ENCODE peak calls at places on chromosome 20, in six cellular contexts. M, H, G, F, D and Q are unnamed samples.

GRCh38 chr20:58293453-58293852 is 16.1 kb upstream of the RAB22A start:
- DNase-seq in M (no peak), H (no peak), G (no peak), F (no peak), D (no peak), Q (no peak)

GRCh38 chr20:42901689-42902518 is 287.8 kb downstream of the PTPRT start:
- DNase-seq in M (no peak), H (no peak), G (no peak), F (no peak), D (no peak), Q (no peak)

GRCh38 chr20:52936368-52936986 is 35.7 kb upstream of the TSHZ2 start:
- DNase-seq in M (no peak), H (no peak), G (no peak), F (peak), D (no peak), Q (no peak)

GRCh38 chr20:6699931-6700562 is 67.4 kb upstream of the BMP2 start:
- DNase-seq in M (no peak), H (no peak), G (no peak), F (no peak), D (no peak), Q (no peak)

GRCh38 chr20:34190679-34191090 is 50.5 kb upstream of the ASIP start:
- DNase-seq in M (no peak), H (peak), G (peak), F (peak), D (peak), Q (peak)

GRCh38 chr20:61849822-61850221 is 215.9 kb downstream of the TAF4 start:
- DNase-seq in M (no peak), H (no peak), G (no peak), F (no peak), D (no peak), Q (no peak)

GRCh38 chr20:63270606-63271325 is 1.8 kb upstream of the ARFGAP1 start:
- DNase-seq in M (no peak), H (no peak), G (no peak), F (no peak), D (no peak), Q (no peak)

GRCh38 chr20:63896136-63896890 is 1.4 kb downstream of the DNAJC5 start:
- DNase-seq in M (no peak), H (no peak), G (peak), F (peak), D (peak), Q (no peak)

GRCh38 chr20:62628691-62629090 is 13.6 kb upstream of the SLCO4A1 start:
- DNase-seq in M (no peak), H (no peak), G (peak), F (no peak), D (no peak), Q (peak)

GRCh38 chr20:57061058-57061900 is 205.2 kb downstream of the BMP7 start:
- DNase-seq in M (no peak), H (no peak), G (peak), F (no peak), D (peak), Q (peak)

GRCh38 chr20:63750807-63751470 is 11.4 kb downstream of the SLC2A4RG start:
- DNase-seq in M (no peak), H (no peak), G (no peak), F (no peak), D (no peak), Q (no peak)

GRCh38 chr20:44388466-44389023 is 33.0 kb downstream of the HNF4A start:
- DNase-seq in M (peak), H (peak), G (peak), F (peak), D (peak), Q (no peak)

GRCh38 chr20:15446373-15446772 is 1109.0 kb upstream of the FLRT3 start:
- DNase-seq in M (no peak), H (no peak), G (no peak), F (peak), D (peak), Q (peak)

GRCh38 chr20:48265791-48266190 is 480.5 kb upstream of the SULF2 start:
- DNase-seq in M (no peak), H (no peak), G (no peak), F (no peak), D (no peak), Q (no peak)

GRCh38 chr20:38985603-38986170 is 23.5 kb downstream of the DHX35 start:
- DNase-seq in M (no peak), H (no peak), G (no peak), F (peak), D (peak), Q (no peak)

GRCh38 chr20:6583134-6583738 is 184.2 kb upstream of the BMP2 start:
- DNase-seq in M (no peak), H (no peak), G (peak), F (peak), D (peak), Q (no peak)

GRCh38 chr20:47886454-47887041 is 101.3 kb upstream of the SULF2 start:
- DNase-seq in M (no peak), H (no peak), G (no peak), F (no peak), D (no peak), Q (no peak)

GRCh38 chr20:50892394-50892793 is 38.8 kb downstream of the ADNP start:
- DNase-seq in M (no peak), H (no peak), G (no peak), F (no peak), D (no peak), Q (no peak)

GRCh38 chr20:2767768-2768631 is 32.4 kb downstream of the CPXM1 start:
- DNase-seq in M (no peak), H (no peak), G (peak), F (peak), D (peak), Q (peak)

GRCh38 chr20:61015602-61016001 is 236.5 kb upstream of the CDH4 start:
- DNase-seq in M (no peak), H (no peak), G (no peak), F (no peak), D (no peak), Q (no peak)

GRCh38 chr20:41546535-41546934 is 71.6 kb downstream of the CHD6 start:
- DNase-seq in M (no peak), H (no peak), G (no peak), F (no peak), D (no peak), Q (no peak)

GRCh38 chr20:15742076-15742475 is 831.2 kb downstream of the KIF16B start:
- DNase-seq in M (no peak), H (no peak), G (no peak), F (no peak), D (no peak), Q (no peak)

GRCh38 chr20:61218886-61219480 is 33.1 kb upstream of the CDH4 start:
- DNase-seq in M (no peak), H (no peak), G (peak), F (peak), D (no peak), Q (no peak)

GRCh38 chr20:8855315-8855714 is 213.6 kb upstream of the PLCB4 start:
- DNase-seq in M (no peak), H (no peak), G (no peak), F (peak), D (no peak), Q (no peak)

GRCh38 chr20:313948-314347 is 11.4 kb upstream of the SOX12 start:
- DNase-seq in M (no peak), H (no peak), G (peak), F (peak), D (peak), Q (no peak)

GRCh38 chr20:4956200-4956810 is 45.0 kb downstream of the SLC23A2 start:
- DNase-seq in M (no peak), H (peak), G (peak), F (peak), D (peak), Q (no peak)

GRCh38 chr20:17808357-17808756 is 108.6 kb downstream of the BANF2 start:
- DNase-seq in M (no peak), H (no peak), G (no peak), F (peak), D (no peak), Q (no peak)

GRCh38 chr20:4455301-4455701 is 266.4 kb upstream of the PRND start:
- DNase-seq in M (no peak), H (peak), G (no peak), F (no peak), D (peak), Q (no peak)

GRCh38 chr20:38804682-38805501 is 605 bp upstream of the PPP1R16B start:
- DNase-seq in M (peak), H (no peak), G (no peak), F (no peak), D (no peak), Q (no peak)

GRCh38 chr20:9815662-9816061 is 23.2 kb downstream of the PAK5 start:
- DNase-seq in M (no peak), H (no peak), G (no peak), F (no peak), D (no peak), Q (no peak)

GRCh38 chr20:58480455-58481356 is 34.5 kb downstream of the APCDD1L start:
- DNase-seq in M (no peak), H (no peak), G (no peak), F (no peak), D (no peak), Q (no peak)

GRCh38 chr20:33433465-33433864 is 10.1 kb downstream of the SNTA1 start:
- DNase-seq in M (no peak), H (no peak), G (peak), F (no peak), D (no peak), Q (no peak)

GRCh38 chr20:53052380-53052779 is 80.2 kb downstream of the TSHZ2 start:
- DNase-seq in M (no peak), H (no peak), G (no peak), F (no peak), D (no peak), Q (no peak)

GRCh38 chr20:23702021-23702420 is 13.2 kb upstream of the CST4 start:
- DNase-seq in M (no peak), H (no peak), G (no peak), F (no peak), D (no peak), Q (no peak)

GRCh38 chr20:2773812-2774211 is 26.6 kb downstream of the CPXM1 start:
- DNase-seq in M (no peak), H (no peak), G (no peak), F (no peak), D (no peak), Q (no peak)

GRCh38 chr20:16119909-16120308 is 453.3 kb downstream of the KIF16B start:
- DNase-seq in M (no peak), H (no peak), G (no peak), F (no peak), D (no peak), Q (no peak)